ENCODE peak calls at places on chromosomes 6 and 20, in six cellular contexts. K is HCT116, O is GM12878, R is HepG2, E is K562, S is H1. F is an unnamed sample.
A peak's percentile ranks its signal among the peaks of the same experiment; 100 is the strongest.

GRCh38 chr6:47047479-47048411 is 5.6 kb upstream of the ADGRF1 start:
- DNase-seq in S (peak; percentile 56), E (peak; percentile 72), K (peak; percentile 89), R (peak; percentile 95), O (peak; percentile 11), F (peak; percentile 72)

GRCh38 chr6:114785235-114786127 is 442.7 kb upstream of the HS3ST5 start:
- DNase-seq in O (peak; percentile 3), R (no peak), S (no peak), K (no peak), E (no peak), F (no peak)

GRCh38 chr6:111981441-111981840 is 72.5 kb upstream of the CCN6 start:
- DNase-seq in K (no peak), E (no peak), O (no peak), R (no peak), S (no peak), F (no peak)

GRCh38 chr6:10322991-10323390 is 91.9 kb downstream of the TFAP2A start:
- DNase-seq in E (no peak), S (no peak), R (no peak), K (no peak), O (no peak), F (no peak)

GRCh38 chr6:163588211-163588919 is 173.8 kb downstream of the QKI start:
- DNase-seq in O (no peak), S (no peak), K (no peak), R (no peak), E (no peak), F (no peak)

GRCh38 chr20:2330090-2330695 is 34.4 kb downstream of the TGM3 start:
- DNase-seq in R (no peak), O (no peak), K (no peak), S (no peak), E (no peak), F (no peak)

GRCh38 chr6:28137458-28138020 is 4.1 kb upstream of the ZKSCAN8 start:
- DNase-seq in S (no peak), K (no peak), O (peak; percentile 62), R (no peak), E (peak; percentile 66), F (no peak)

GRCh38 chr20:21172626-21173025 is 46.7 kb downstream of the KIZ start:
- DNase-seq in S (no peak), O (no peak), E (no peak), R (no peak), K (no peak), F (no peak)

GRCh38 chr20:9021699-9022098 is 47.2 kb upstream of the PLCB4 start:
- DNase-seq in E (no peak), R (no peak), S (no peak), O (no peak), K (no peak), F (peak; percentile 70)

GRCh38 chr20:36454664-36455427 is 86.5 kb upstream of the MYL9 start:
- DNase-seq in R (peak; percentile 68), S (peak; percentile 54), O (no peak), K (no peak), E (no peak), F (no peak)

GRCh38 chr6:43506667-43507471 is 3.3 kb downstream of the LRRC73 start:
- DNase-seq in K (peak; percentile 75), S (peak; percentile 94), O (peak; percentile 51), R (peak; percentile 76), E (peak; percentile 94), F (peak; percentile 76)

GRCh38 chr6:42468273-42468672 is 16.5 kb upstream of the TRERF1 start:
- DNase-seq in O (no peak), S (no peak), R (no peak), E (no peak), K (no peak), F (no peak)

GRCh38 chr6:155117266-155117665 is 122.2 kb downstream of the TIAM2 start:
- DNase-seq in R (no peak), O (no peak), S (no peak), K (no peak), E (no peak), F (no peak)

GRCh38 chr6:87907521-87907920 is 140.1 kb upstream of the SPACA1 start:
- DNase-seq in R (no peak), O (peak; percentile 63), K (no peak), E (no peak), S (no peak), F (no peak)

GRCh38 chr6:13846841-13847240 is 32.5 kb upstream of the MCUR1 start:
- DNase-seq in R (peak; percentile 65), S (peak; percentile 79), O (no peak), E (peak; percentile 60), K (peak; percentile 35), F (peak; percentile 72)

GRCh38 chr6:135322427-135323201 is 141.5 kb downstream of the MYB start:
- DNase-seq in S (no peak), E (peak; percentile 58), O (peak; percentile 52), K (no peak), R (no peak), F (no peak)

GRCh38 chr6:109397020-109397419 is 14.8 kb upstream of the CD164 start:
- DNase-seq in E (peak; percentile 31), R (no peak), K (no peak), S (no peak), O (no peak), F (no peak)

GRCh38 chr6:20916081-20916480 is 381.8 kb downstream of the CDKAL1 start:
- DNase-seq in K (no peak), E (no peak), R (no peak), O (no peak), S (no peak), F (no peak)

GRCh38 chr6:170222498-170223471 is 68.1 kb downstream of the DLL1 start:
- DNase-seq in K (no peak), E (no peak), S (peak; percentile 43), R (no peak), O (no peak), F (no peak)

GRCh38 chr6:25874118-25874517 is at the start of gene SLC17A3:
- DNase-seq in R (no peak), E (no peak), K (no peak), S (no peak), O (no peak), F (no peak)

GRCh38 chr20:61292821-61293612 is 41.0 kb downstream of the CDH4 start:
- DNase-seq in K (no peak), O (no peak), E (no peak), R (no peak), S (peak; percentile 36), F (no peak)

GRCh38 chr20:4544765-4545164 is 176.9 kb upstream of the PRND start:
- DNase-seq in S (no peak), K (no peak), E (no peak), O (no peak), R (no peak), F (no peak)

GRCh38 chr6:68777956-68778355 is 142.9 kb downstream of the ADGRB3 start:
- DNase-seq in O (no peak), S (no peak), E (peak; percentile 57), K (no peak), R (no peak), F (no peak)

GRCh38 chr20:33275871-33276270 is 7.1 kb upstream of the BPIFB1 start:
- DNase-seq in S (no peak), E (no peak), R (no peak), O (no peak), K (no peak), F (no peak)

GRCh38 chr20:63969851-63970713 is at the start of gene ZNF512B:
- DNase-seq in S (peak; percentile 82), O (no peak), E (peak; percentile 84), R (peak; percentile 66), K (no peak), F (peak; percentile 49)

GRCh38 chr20:10368702-10369041 is 65.3 kb downstream of the MKKS start:
- DNase-seq in R (no peak), E (no peak), O (no peak), K (no peak), S (no peak), F (no peak)

GRCh38 chr20:10367921-10368701 is 65.9 kb downstream of the MKKS start:
- DNase-seq in S (no peak), R (peak; percentile 93), K (no peak), O (no peak), E (no peak), F (no peak)

GRCh38 chr20:10371467-10371866 is 62.6 kb downstream of the MKKS start:
- DNase-seq in O (no peak), R (no peak), K (no peak), S (no peak), E (no peak), F (no peak)

GRCh38 chr20:10370091-10370887 is 63.7 kb downstream of the MKKS start:
- DNase-seq in O (no peak), R (peak; percentile 99), E (no peak), S (no peak), K (no peak), F (no peak)

GRCh38 chr20:10369723-10370090 is 64.3 kb downstream of the MKKS start:
- DNase-seq in O (no peak), R (no peak), K (no peak), S (no peak), E (peak; percentile 4), F (no peak)
- TF ChIP-seq ZNF274 in O (no peak), R (no peak), K (no peak), S (no peak), E (no peak), F (no peak)

DNA sequence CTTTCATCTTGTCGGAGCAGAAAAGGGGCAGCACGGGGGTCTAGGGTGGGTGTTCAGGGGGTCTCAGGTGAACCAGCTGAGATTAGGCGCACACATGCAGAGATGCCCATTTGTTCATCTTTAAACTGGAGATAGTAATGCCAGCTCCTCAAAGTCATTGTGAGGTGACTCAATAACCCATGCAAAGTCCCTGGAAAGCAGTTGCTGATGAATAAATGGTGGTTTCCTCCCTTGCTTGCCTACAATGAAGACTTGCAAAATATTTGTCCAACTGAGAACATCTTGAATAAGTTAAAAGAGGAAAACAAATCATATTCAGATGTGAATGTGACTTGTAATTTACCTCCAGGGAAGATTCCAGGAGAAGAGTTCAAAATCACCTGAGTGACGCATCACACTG is 206.9 kb downstream of the LY86 start:
- DNase-seq in E (no peak), O (no peak), K (no peak), S (no peak), R (no peak), F (no peak)
- H3K4me1 ChIP-seq in E (peaks cover 9% of the 10 kb centered on the region), O (peaks cover 45% of the 10 kb centered on the region), K (peaks cover 6% of the 10 kb centered on the region), S (no peaks in the 10 kb centered on the region), R (no peaks in the 10 kb centered on the region), F (no peaks in the 10 kb centered on the region)

DNA sequence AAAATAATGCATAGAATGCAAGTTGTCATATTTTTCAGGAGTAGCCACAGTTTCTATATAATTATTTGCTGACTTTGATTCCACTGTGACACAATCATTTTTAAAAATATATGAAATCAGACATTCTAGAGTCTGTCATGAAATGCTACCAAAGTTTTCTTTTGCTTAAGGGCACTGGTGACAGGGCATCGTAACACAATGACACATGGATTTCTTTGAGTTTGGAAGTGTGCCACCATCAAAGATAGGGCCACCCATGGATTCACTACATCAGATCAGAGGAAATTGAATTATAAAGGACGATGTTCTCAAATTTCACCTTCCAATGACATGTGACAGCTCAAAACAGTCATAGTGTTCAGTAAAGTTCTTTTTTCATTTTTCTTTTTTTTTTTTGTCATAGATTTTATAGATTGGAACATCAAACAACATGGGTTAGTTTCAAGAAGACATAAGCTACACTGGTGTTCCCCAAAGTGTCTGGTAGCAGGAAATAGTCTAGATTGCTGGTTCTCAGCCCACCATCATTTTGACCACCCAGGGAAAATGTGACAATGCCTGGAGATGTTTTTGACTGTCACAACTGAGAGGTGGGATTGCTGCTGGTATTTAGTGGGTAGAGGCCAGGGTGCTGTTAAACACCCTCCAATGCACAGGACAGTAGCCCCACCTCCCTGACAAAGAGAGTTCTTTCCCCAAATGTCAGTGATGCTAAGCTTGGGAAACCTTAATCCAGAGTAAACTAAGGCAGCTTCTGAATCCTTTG is 123.8 kb upstream of the DOK5 start:
- DNase-seq in R (no peak), E (no peak), S (no peak), K (no peak), O (no peak), F (no peak)
- TF ChIP-seq ZNF274 in R (no peak), E (no peak), S (no peak), K (no peak), O (no peak), F (no peak)

GRCh38 chr6:31734247-31734702 is 2.1 kb downstream of the CLIC1 start:
- DNase-seq in R (no peak), K (no peak), O (no peak), S (no peak), E (no peak), F (no peak)
- H3K4me1 ChIP-seq in R (peaks cover 76% of the 10 kb centered on the region), K (peaks cover 37% of the 10 kb centered on the region), O (peaks cover 26% of the 10 kb centered on the region), S (peaks cover 25% of the 10 kb centered on the region), E (peaks cover 42% of the 10 kb centered on the region), F (peaks cover 4% of the 10 kb centered on the region)

F was measured in NT2/D1.